ENCODE peak calls at places on chromosomes 7 and 10, in seven cellular contexts. F is tibial artery, Y is neural progenitor cell, E is HT-29, T is iPS-NIHi11, D is EH, I is prostate gland. Q is an unnamed sample.

GRCh38 chr10:4353059-4353655 is 472.9 kb upstream of the AKR1E2 start:
- DNase-seq in F (no peak), Y (no peak), E (peak), T (no peak), D (peak), I (no peak), Q (no peak)

GRCh38 chr10:132363921-132364593 is 32.1 kb downstream of the LRRC27 start:
- DNase-seq in F (no peak), Y (peak), E (no peak), T (no peak), D (no peak), I (no peak), Q (no peak)

GRCh38 chr10:24912214-24912613 is 40.2 kb downstream of the PRTFDC1 start:
- DNase-seq in F (no peak), Y (no peak), E (peak), T (no peak), D (peak), I (no peak), Q (peak)

GRCh38 chr10:56606202-56606601 is 245.1 kb upstream of the ZWINT start:
- DNase-seq in F (no peak), Y (no peak), E (no peak), T (no peak), D (no peak), I (no peak), Q (no peak)

GRCh38 chr10:34985146-34985545 is 105.0 kb downstream of the CUL2 start:
- DNase-seq in F (no peak), Y (no peak), E (no peak), T (no peak), D (no peak), I (no peak), Q (no peak)

GRCh38 chr10:2874963-2875362 is 192.4 kb upstream of the PFKP start:
- DNase-seq in F (no peak), Y (no peak), E (no peak), T (no peak), D (no peak), I (no peak), Q (no peak)

GRCh38 chr10:5584895-5585516 is 60.2 kb downstream of the CALML3 start:
- DNase-seq in F (no peak), Y (no peak), E (no peak), T (no peak), D (peak), I (no peak), Q (peak)

GRCh38 chr10:102237711-102238252 is 3.5 kb downstream of the PITX3 start:
- DNase-seq in F (no peak), Y (no peak), E (no peak), T (no peak), D (no peak), I (no peak), Q (no peak)

GRCh38 chr10:89466599-89467035 is 52.2 kb downstream of the IFIT5 start:
- DNase-seq in F (no peak), Y (peak), E (peak), T (peak), D (peak), I (no peak), Q (peak)

GRCh38 chr7:148693651-148694050 is 5.1 kb upstream of the CUL1 start:
- DNase-seq in F (no peak), Y (no peak), E (no peak), T (no peak), D (no peak), I (no peak), Q (no peak)